ENCODE peak calls at places on chromosomes 5 and 9, in six cellular contexts. C is fibroblast of lung; I is Panc1; P is AG04450; H is CD8-positive, alpha-beta memory T cell; Z is esophagus squamous epithelium. F is an unnamed sample. For H3K27me3, the result is how much of the 10 kb centered on the place peaks cover.

GRCh38 chr9:128340691-128341434 is 536 bp downstream of the SLC27A4 start:
- DNase-seq in C (no peak), I (no peak), H (no peak), P (no peak), Z (no peak), F (no peak)

GRCh38 chr5:18876565-18876964 is 1111.4 kb downstream of the CDH18 start:
- DNase-seq in P (no peak), C (no peak), Z (no peak), I (no peak), H (no peak), F (no peak)

GRCh38 chr5:90174236-90174635 is 235.3 kb downstream of the CETN3 start:
- DNase-seq in I (no peak), Z (no peak), H (no peak), P (no peak), C (peak), F (no peak)

GRCh38 chr9:16030513-16031185 is 477.8 kb downstream of the CCDC171 start:
- DNase-seq in P (peak), I (peak), Z (no peak), C (peak), H (no peak), F (no peak)

GRCh38 chr5:83095163-83095972 is 18.0 kb downstream of the XRCC4 start:
- DNase-seq in P (no peak), Z (no peak), C (no peak), H (no peak), I (no peak), F (no peak)

GRCh38 chr9:115524467-115525059 is 406.6 kb upstream of the TNC start:
- DNase-seq in P (peak), C (peak), H (no peak), I (peak), Z (no peak), F (no peak)

GRCh38 chr9:6782981-6783380 is 25.2 kb downstream of the KDM4C start:
- DNase-seq in C (no peak), H (no peak), P (no peak), I (no peak), Z (no peak), F (no peak)

GRCh38 chr5:68331202-68332108 is 115.9 kb downstream of the PIK3R1 start:
- DNase-seq in Z (no peak), I (no peak), H (no peak), P (peak), C (peak), F (no peak)

GRCh38 chr9:133073264-133074000 is 11.7 kb downstream of the CEL start:
- DNase-seq in C (no peak), I (no peak), P (no peak), Z (no peak), H (no peak), F (no peak)

GRCh38 chr5:95526871-95527270 is 27.9 kb downstream of the SKIC3 start:
- DNase-seq in P (no peak), I (no peak), C (peak), H (no peak), Z (no peak), F (no peak)

GRCh38 chr5:179270581-179271300 is 74.5 kb downstream of the ADAMTS2 start:
- DNase-seq in Z (no peak), C (peak), I (no peak), P (no peak), H (no peak), F (peak)

GRCh38 chr5:83493644-83494043 is 22.1 kb downstream of the VCAN start:
- DNase-seq in I (no peak), H (no peak), P (no peak), Z (no peak), C (no peak), F (no peak)

GRCh38 chr9:134433101-134433500 is 106.8 kb downstream of the RXRA start:
- DNase-seq in Z (no peak), P (no peak), C (peak), I (no peak), H (no peak), F (no peak)

GRCh38 chr9:133129001-133129799 is 8.2 kb upstream of the RALGDS start:
- DNase-seq in H (no peak), I (no peak), P (no peak), C (no peak), Z (no peak), F (peak)

GRCh38 chr5:14266686-14267085 is 123.5 kb downstream of the TRIO start:
- DNase-seq in I (no peak), H (no peak), P (no peak), Z (no peak), C (no peak), F (no peak)

GRCh38 chr5:174723315-174723978 is 935 bp upstream of the MSX2 start:
- DNase-seq in Z (no peak), C (no peak), I (no peak), P (no peak), H (no peak), F (no peak)

GRCh38 chr9:34588671-34589370 is 703 bp downstream of the CNTFR start:
- DNase-seq in Z (no peak), C (no peak), H (no peak), P (no peak), I (no peak), F (no peak)

GRCh38 chr9:76396144-76396543 is 1.9 kb upstream of the RFK start:
- DNase-seq in P (no peak), I (no peak), H (no peak), Z (no peak), C (no peak), F (no peak)

GRCh38 chr5:6419340-6419852 is 29.3 kb upstream of the UBE2QL1 start:
- DNase-seq in H (no peak), C (peak), I (peak), P (no peak), Z (no peak), F (no peak)

GRCh38 chr9:12922209-12922914 is 147.5 kb downstream of the LURAP1L start:
- DNase-seq in P (no peak), C (no peak), H (no peak), Z (no peak), I (no peak), F (no peak)

GRCh38 chr9:91474656-91475055 is 51.0 kb upstream of the NFIL3 start:
- DNase-seq in H (no peak), Z (no peak), I (no peak), C (peak), P (no peak), F (no peak)

GRCh38 chr5:156802501-156802900 is 47.6 kb upstream of the PPP1R2B start:
- DNase-seq in I (no peak), P (no peak), H (no peak), Z (no peak), C (no peak), F (no peak)

GRCh38 chr9:82920154-82920553 is 142.8 kb downstream of the RASEF start:
- DNase-seq in Z (no peak), C (no peak), P (no peak), I (no peak), H (no peak), F (no peak)

GRCh38 chr5:178304016-178304415 is 71.4 kb upstream of the PHYKPL start:
- DNase-seq in I (no peak), H (no peak), Z (no peak), C (no peak), P (no peak), F (no peak)

GRCh38 chr5:96881511-96882115 is 5.3 kb downstream of the ERAP2 start:
- DNase-seq in P (peak), I (no peak), Z (no peak), C (peak), H (no peak), F (no peak)
- H3K4me3 ChIP-seq in P (no peak), I (no peak), Z (no peak), C (no peak), H (peak), F (no peak)

DNA sequence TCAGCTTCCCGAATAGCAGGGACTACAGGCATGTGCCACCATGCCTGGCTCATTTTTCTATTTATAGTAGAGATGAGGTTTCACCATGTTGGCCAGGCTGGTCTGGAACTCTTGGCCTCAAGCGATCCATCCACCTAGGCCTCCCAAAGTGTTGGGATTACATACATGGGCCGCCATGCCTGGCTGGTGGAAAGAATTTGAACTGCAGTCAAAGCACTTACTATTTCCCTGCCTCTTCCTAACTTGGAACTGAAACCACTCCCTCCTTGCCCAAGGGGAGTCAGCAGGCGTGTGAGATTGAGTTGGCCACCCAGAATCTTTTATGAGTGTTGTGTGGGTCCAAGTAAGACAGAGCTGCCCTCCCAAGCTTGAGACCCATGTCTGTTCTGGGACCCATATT is 86.1 kb upstream of the PTPN3 start:
- DNase-seq in Z (no peak), C (no peak), P (no peak), H (no peak), I (no peak), F (no peak)
- H3K27me3 ChIP-seq in Z (under half), C (under half), P (under half), H (under half), I (under half), F (under half)

GRCh38 chr5:133664422-133664821 is 52.1 kb upstream of the FSTL4 start:
- DNase-seq in H (no peak), P (no peak), C (peak), I (peak), Z (no peak), F (no peak)
- H3K27ac ChIP-seq in H (no peak), P (no peak), C (no peak), I (no peak), Z (no peak), F (no peak)

DNA sequence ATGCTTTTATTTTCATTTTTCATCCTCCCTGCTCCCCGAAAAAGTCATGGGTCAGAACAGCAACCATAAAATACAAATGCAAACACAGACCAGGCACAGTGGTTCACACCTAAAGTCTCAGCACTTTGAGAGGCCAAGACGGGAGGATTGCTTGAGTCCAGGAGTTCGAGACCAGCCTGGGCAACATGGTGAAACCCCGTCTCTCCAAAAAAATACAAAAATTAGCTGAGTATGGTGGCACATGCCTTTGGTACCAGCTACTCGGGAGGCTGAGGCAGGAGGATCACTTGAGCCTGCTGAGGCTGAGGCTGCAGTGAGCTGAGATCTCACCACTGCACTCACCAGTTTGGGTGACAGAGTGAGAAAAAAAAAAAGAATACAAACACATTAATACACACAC is 60.3 kb downstream of the ARHGEF37 start:
- DNase-seq in P (no peak), C (no peak), H (no peak), Z (no peak), I (no peak), F (no peak)
- H3K4me3 ChIP-seq in P (no peak), C (no peak), H (no peak), Z (no peak), I (no peak), F (no peak)

DNA sequence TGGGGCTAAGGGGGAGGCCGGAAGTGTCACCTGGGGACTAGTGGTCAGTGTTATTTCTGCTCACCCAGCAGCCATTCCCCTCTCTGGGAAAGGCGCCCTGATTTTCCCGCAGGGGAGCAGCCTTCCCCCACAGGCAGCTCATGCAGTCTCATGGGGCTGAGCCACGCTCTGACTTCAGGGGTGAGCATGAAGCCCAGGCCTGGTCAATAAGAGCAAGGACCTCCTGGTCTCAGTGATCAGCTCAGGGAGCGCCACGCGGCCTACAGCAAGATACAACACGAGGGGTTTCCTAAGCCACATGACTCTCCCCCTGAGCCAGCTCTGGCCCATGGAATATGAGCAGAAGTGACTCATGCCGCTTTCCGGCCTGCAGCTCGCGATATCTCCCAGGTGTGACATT is 46.3 kb upstream of the GFPT2 start:
- DNase-seq in Z (no peak), H (no peak), C (no peak), I (no peak), P (no peak), F (no peak)
- H3K27me3 ChIP-seq in Z (under half), H (under half), C (under half), I (under half), P (under half), F (under half)

DNA sequence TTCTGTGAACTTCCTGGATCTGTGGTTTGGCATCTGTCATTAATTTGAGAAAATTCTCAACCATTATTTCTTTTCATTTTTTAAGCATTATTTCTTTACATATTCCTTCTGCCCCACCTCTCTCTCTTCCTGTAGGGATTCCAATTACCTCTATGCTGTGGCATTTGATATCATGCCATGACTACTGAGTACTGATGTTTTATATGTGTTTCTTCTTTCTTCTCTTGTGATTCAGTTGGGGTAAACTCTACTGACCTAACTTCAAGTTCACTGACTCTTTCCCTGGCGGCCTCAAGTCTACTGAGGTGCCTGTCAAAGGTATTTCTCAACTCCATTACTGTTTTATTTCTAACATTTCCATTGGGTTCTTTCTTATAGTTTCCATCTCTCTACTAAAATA is 32.0 kb downstream of the ANKS6 start:
- DNase-seq in H (no peak), P (no peak), I (no peak), Z (no peak), C (peak), F (no peak)
- H3K27ac ChIP-seq in H (no peak), P (no peak), I (no peak), Z (no peak), C (no peak), F (no peak)

DNA sequence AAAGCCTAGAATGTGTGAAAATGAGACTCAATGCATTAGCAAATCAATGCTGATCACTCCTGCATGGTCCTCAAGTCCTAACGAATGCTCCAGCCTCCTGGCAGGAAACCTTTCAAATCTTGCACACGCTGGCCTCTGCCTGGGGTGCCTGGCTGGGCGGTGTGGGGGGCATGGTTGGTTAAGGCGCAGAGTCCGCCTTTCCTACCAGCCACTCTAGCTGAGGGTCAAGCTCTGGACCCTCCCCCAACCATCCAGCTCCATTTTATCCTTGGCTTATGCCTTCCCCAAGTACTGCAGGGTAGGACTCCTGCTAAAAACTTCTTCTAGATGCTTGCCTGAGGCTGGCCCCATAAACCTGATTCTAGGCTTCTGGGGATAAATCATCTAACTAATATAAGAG is 850 bp upstream of the MVB12B start:
- DNase-seq in H (no peak), I (no peak), C (no peak), P (no peak), Z (no peak), F (no peak)
- H3K4me3 ChIP-seq in H (peak), I (peak), C (no peak), P (peak), Z (peak), F (peak)

GRCh38 chr5:170693701-170694100 is 89.8 kb upstream of the GABRP start:
- DNase-seq in P (no peak), Z (no peak), H (no peak), I (no peak), C (no peak), F (no peak)
- H3K27me3 ChIP-seq in P (under half), Z (under half), H (under half), I (under half), C (under half), F (under half)

GRCh38 chr9:101229606-101230005 is 155.2 kb downstream of the BAAT start:
- DNase-seq in C (no peak), H (no peak), I (no peak), Z (no peak), P (no peak), F (no peak)

GRCh38 chr9:101232405-101232977 is 152.3 kb downstream of the BAAT start:
- DNase-seq in Z (no peak), I (no peak), H (no peak), P (no peak), C (no peak), F (no peak)

DNA sequence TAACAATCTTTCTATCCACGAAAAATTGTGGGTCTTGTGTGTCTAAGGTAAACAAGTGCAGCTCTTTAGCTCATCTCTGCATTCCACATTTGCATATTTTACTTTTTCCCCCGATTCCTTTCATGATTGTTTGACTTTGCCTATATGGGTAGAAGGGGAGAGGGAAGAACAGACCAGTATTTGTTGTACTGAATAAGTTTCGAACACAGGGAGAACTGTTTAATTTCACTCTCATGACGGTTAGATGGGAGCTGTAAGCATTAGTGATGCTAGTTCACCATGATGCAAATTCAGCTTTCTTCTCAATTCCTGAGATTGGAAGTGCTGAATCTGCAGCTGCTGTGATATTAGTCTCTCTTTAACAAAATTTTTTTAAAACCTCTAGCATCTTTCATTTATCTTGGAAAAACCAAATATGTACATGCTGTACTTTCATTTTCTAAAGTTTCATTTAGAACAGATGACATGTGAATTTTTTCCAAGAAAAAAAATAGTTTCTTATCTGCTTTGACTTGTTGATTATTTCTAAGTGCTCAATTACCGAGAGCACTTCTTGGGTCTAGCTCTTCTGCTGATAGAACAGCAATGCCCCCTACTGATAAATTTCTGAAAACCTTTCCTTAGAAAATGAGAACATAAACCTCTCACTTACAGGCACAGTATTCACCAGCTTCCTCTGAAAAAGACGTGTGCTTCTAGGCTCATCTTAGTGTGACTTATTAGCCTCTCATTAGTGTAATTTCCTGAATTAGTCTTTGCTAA is 149.5 kb downstream of the BAAT start:
- DNase-seq in H (no peak), C (peak), P (no peak), I (no peak), Z (no peak), F (no peak)
- H3K27ac ChIP-seq in H (no peak), C (no peak), P (no peak), I (no peak), Z (no peak), F (no peak)